ENCODE peak calls at places on chromosomes 2 and 18, in six cellular contexts. T is right atrium auricular region, R is hippocampal formation, J is GM23248, F is endodermal cell, A is spleen. D is an unnamed sample.

GRCh38 chr18:69885381-69885780 is 62.3 kb downstream of the CD226 start:
- DNase-seq in R (no peak), T (no peak), F (no peak), A (no peak), J (no peak), D (no peak)

GRCh38 chr2:239876241-239876947 is 148.7 kb downstream of the NDUFA10 start:
- DNase-seq in J (no peak), T (peak), A (no peak), R (no peak), F (peak), D (no peak)

GRCh38 chr2:225120175-225120574 is 77.9 kb upstream of the DOCK10 start:
- DNase-seq in A (no peak), F (no peak), R (no peak), T (no peak), J (peak), D (peak)

GRCh38 chr2:32464441-32464840 is 107.6 kb downstream of the BIRC6 start:
- DNase-seq in R (no peak), T (no peak), A (no peak), F (no peak), J (peak), D (no peak)

GRCh38 chr2:238015705-238016104 is 45.1 kb upstream of the SCLY start:
- DNase-seq in R (no peak), J (no peak), F (no peak), T (no peak), A (no peak), D (no peak)

GRCh38 chr2:677056-677949 is at the start of gene TMEM18:
- DNase-seq in R (peak), T (peak), A (peak), J (peak), F (peak), D (peak)

GRCh38 chr2:152499921-152500320 is 164.9 kb downstream of the FMNL2 start:
- DNase-seq in F (no peak), J (peak), R (no peak), A (no peak), T (no peak), D (no peak)

GRCh38 chr18:24727685-24728084 is 267.2 kb downstream of the HRH4 start:
- DNase-seq in A (no peak), J (no peak), R (no peak), F (peak), T (no peak), D (no peak)

GRCh38 chr2:202018950-202019349 is 14.7 kb upstream of the FZD7 start:
- DNase-seq in A (no peak), T (no peak), R (no peak), J (no peak), F (no peak), D (no peak)

D was measured in PC-9.